ENCODE peak calls at places on chromosome X, in nine cellular contexts. One of them, this sample, is unnamed.

GRCh38 chrX:20742106-20742505 is 475.4 kb upstream of the RPS6KA3 start:
- DNase-seq in CD8-positive, alpha-beta memory T cell: no peak
- DNase-seq in activated CD4-positive, alpha-beta T cell treated with anti-CD3 and anti-CD28 coated beads, Interleukin-2, amount 50 U/mL, for 48 hours: no peak
- DNase-seq in stimulated activated CD4-positive, alpha-beta T cell treated with anti-CD3 and anti-CD28 coated beads, Interleukin-4, amount 100 ng/mL, for 48 hours: no peak
- DNase-seq in activated T-cell treated with anti-CD3 and anti-CD28 coated beads for 4 hours: no peak
- DNase-seq in DMS153: no peak
- DNase-seq in OCI-M1: no peak
- DNase-seq in ELR: no peak
- DNase-seq in AG20443: peak
- DNase-seq in this sample: no peak

GRCh38 chrX:22950278-22951266 is 49.2 kb upstream of the DDX53 start:
- DNase-seq in CD8-positive, alpha-beta memory T cell: no peak
- DNase-seq in activated CD4-positive, alpha-beta T cell treated with anti-CD3 and anti-CD28 coated beads, Interleukin-2, amount 50 U/mL, for 48 hours: no peak
- DNase-seq in stimulated activated CD4-positive, alpha-beta T cell treated with anti-CD3 and anti-CD28 coated beads, Interleukin-4, amount 100 ng/mL, for 48 hours: no peak
- DNase-seq in activated T-cell treated with anti-CD3 and anti-CD28 coated beads for 4 hours: no peak
- DNase-seq in DMS153: no peak
- DNase-seq in OCI-M1: peak
- DNase-seq in ELR: peak
- DNase-seq in AG20443: peak
- DNase-seq in this sample: no peak

GRCh38 chrX:106802063-106802387 is 448 bp upstream of the TBC1D8B start:
- DNase-seq in CD8-positive, alpha-beta memory T cell: no peak
- DNase-seq in activated CD4-positive, alpha-beta T cell treated with anti-CD3 and anti-CD28 coated beads, Interleukin-2, amount 50 U/mL, for 48 hours: no peak
- DNase-seq in stimulated activated CD4-positive, alpha-beta T cell treated with anti-CD3 and anti-CD28 coated beads, Interleukin-4, amount 100 ng/mL, for 48 hours: no peak
- DNase-seq in activated T-cell treated with anti-CD3 and anti-CD28 coated beads for 4 hours: no peak
- DNase-seq in DMS153: no peak
- DNase-seq in OCI-M1: no peak
- DNase-seq in ELR: peak
- DNase-seq in AG20443: peak
- DNase-seq in this sample: no peak

GRCh38 chrX:15567886-15568616 is 32.7 kb downstream of the ACE2 start:
- DNase-seq in CD8-positive, alpha-beta memory T cell: no peak
- DNase-seq in activated CD4-positive, alpha-beta T cell treated with anti-CD3 and anti-CD28 coated beads, Interleukin-2, amount 50 U/mL, for 48 hours: no peak
- DNase-seq in stimulated activated CD4-positive, alpha-beta T cell treated with anti-CD3 and anti-CD28 coated beads, Interleukin-4, amount 100 ng/mL, for 48 hours: no peak
- DNase-seq in activated T-cell treated with anti-CD3 and anti-CD28 coated beads for 4 hours: no peak
- DNase-seq in DMS153: no peak
- DNase-seq in OCI-M1: peak
- DNase-seq in ELR: peak
- DNase-seq in AG20443: no peak
- DNase-seq in this sample: no peak

GRCh38 chrX:134484039-134484438 is 24.1 kb downstream of the HPRT1 start:
- DNase-seq in CD8-positive, alpha-beta memory T cell: no peak
- DNase-seq in activated CD4-positive, alpha-beta T cell treated with anti-CD3 and anti-CD28 coated beads, Interleukin-2, amount 50 U/mL, for 48 hours: no peak
- DNase-seq in stimulated activated CD4-positive, alpha-beta T cell treated with anti-CD3 and anti-CD28 coated beads, Interleukin-4, amount 100 ng/mL, for 48 hours: no peak
- DNase-seq in activated T-cell treated with anti-CD3 and anti-CD28 coated beads for 4 hours: no peak
- DNase-seq in DMS153: peak
- DNase-seq in OCI-M1: peak
- DNase-seq in ELR: peak
- DNase-seq in AG20443: peak
- DNase-seq in this sample: no peak

GRCh38 chrX:144715356-144715755 is 531.9 kb upstream of the SPANXN1 start:
- DNase-seq in CD8-positive, alpha-beta memory T cell: no peak
- DNase-seq in activated CD4-positive, alpha-beta T cell treated with anti-CD3 and anti-CD28 coated beads, Interleukin-2, amount 50 U/mL, for 48 hours: no peak
- DNase-seq in stimulated activated CD4-positive, alpha-beta T cell treated with anti-CD3 and anti-CD28 coated beads, Interleukin-4, amount 100 ng/mL, for 48 hours: no peak
- DNase-seq in activated T-cell treated with anti-CD3 and anti-CD28 coated beads for 4 hours: no peak
- DNase-seq in DMS153: no peak
- DNase-seq in OCI-M1: no peak
- DNase-seq in ELR: no peak
- DNase-seq in AG20443: no peak
- DNase-seq in this sample: no peak

GRCh38 chrX:132443736-132444135 is 45.1 kb downstream of the MBNL3 start:
- DNase-seq in CD8-positive, alpha-beta memory T cell: no peak
- DNase-seq in activated CD4-positive, alpha-beta T cell treated with anti-CD3 and anti-CD28 coated beads, Interleukin-2, amount 50 U/mL, for 48 hours: no peak
- DNase-seq in stimulated activated CD4-positive, alpha-beta T cell treated with anti-CD3 and anti-CD28 coated beads, Interleukin-4, amount 100 ng/mL, for 48 hours: no peak
- DNase-seq in activated T-cell treated with anti-CD3 and anti-CD28 coated beads for 4 hours: no peak
- DNase-seq in DMS153: no peak
- DNase-seq in OCI-M1: no peak
- DNase-seq in ELR: no peak
- DNase-seq in AG20443: peak
- DNase-seq in this sample: no peak

GRCh38 chrX:68186552-68187262 is 246.6 kb downstream of the OPHN1 start:
- DNase-seq in CD8-positive, alpha-beta memory T cell: no peak
- DNase-seq in activated CD4-positive, alpha-beta T cell treated with anti-CD3 and anti-CD28 coated beads, Interleukin-2, amount 50 U/mL, for 48 hours: no peak
- DNase-seq in stimulated activated CD4-positive, alpha-beta T cell treated with anti-CD3 and anti-CD28 coated beads, Interleukin-4, amount 100 ng/mL, for 48 hours: no peak
- DNase-seq in activated T-cell treated with anti-CD3 and anti-CD28 coated beads for 4 hours: no peak
- DNase-seq in DMS153: no peak
- DNase-seq in OCI-M1: peak
- DNase-seq in ELR: peak
- DNase-seq in AG20443: no peak
- DNase-seq in this sample: no peak

GRCh38 chrX:14497184-14497666 is 32.1 kb upstream of the GLRA2 start:
- DNase-seq in CD8-positive, alpha-beta memory T cell: no peak
- DNase-seq in activated CD4-positive, alpha-beta T cell treated with anti-CD3 and anti-CD28 coated beads, Interleukin-2, amount 50 U/mL, for 48 hours: no peak
- DNase-seq in stimulated activated CD4-positive, alpha-beta T cell treated with anti-CD3 and anti-CD28 coated beads, Interleukin-4, amount 100 ng/mL, for 48 hours: peak
- DNase-seq in activated T-cell treated with anti-CD3 and anti-CD28 coated beads for 4 hours: no peak
- DNase-seq in DMS153: no peak
- DNase-seq in OCI-M1: peak
- DNase-seq in ELR: peak
- DNase-seq in AG20443: peak
- DNase-seq in this sample: no peak